ENCODE peak calls at places on chromosomes 2 and 18, in seven cellular contexts. K is stimulated activated CD4-positive, alpha-beta T cell treated with anti-CD3 and anti-CD28 coated beads, Interleukin-1b, Interleukin-23, amount 100 ng/mL, for 1 hour; D is mucosa of gallbladder; C is EL; B is uterus; E is fibroblast of pulmonary artery; L is stimulated activated CD8-positive, alpha-beta memory T cell treated with anti-CD3 and anti-CD28 coated beads, Interleukin-15, amount 100 ng/mL, for 24 hours. Z is an unnamed sample.

GRCh38 chr2:173145454-173145853 is 69.8 kb downstream of the MAP3K20 start:
- DNase-seq in K (no peak), D (no peak), C (no peak), B (no peak), E (no peak), L (no peak), Z (no peak)

GRCh38 chr18:34592961-34593382 is 117.1 kb upstream of the DTNA start:
- DNase-seq in K (no peak), D (peak; percentile 33), C (peak; percentile 27), B (peak; percentile 33), E (peak; percentile 65), L (no peak), Z (no peak)

GRCh38 chr2:108586631-108587030 is 52.4 kb downstream of the LIMS1 start:
- DNase-seq in K (no peak), D (no peak), C (no peak), B (peak; percentile 34), E (no peak), L (no peak), Z (no peak)

GRCh38 chr2:119485336-119486110 is 38.8 kb downstream of the SCTR start:
- DNase-seq in K (no peak), D (no peak), C (no peak), B (no peak), E (no peak), L (no peak), Z (no peak)

GRCh38 chr2:216936954-216937357 is 77.1 kb upstream of the TNP1 start:
- DNase-seq in K (no peak), D (peak; percentile 80), C (no peak), B (no peak), E (no peak), L (no peak), Z (peak; percentile 70)

GRCh38 chr2:229344151-229344551 is 73.1 kb upstream of the PID1 start:
- DNase-seq in K (no peak), D (no peak), C (peak; percentile 37), B (no peak), E (no peak), L (no peak), Z (no peak)

GRCh38 chr2:148362144-148362796 is 282.3 kb upstream of the EPC2 start:
- DNase-seq in K (no peak), D (no peak), C (no peak), B (no peak), E (no peak), L (no peak), Z (no peak)

GRCh38 chr18:59029663-59030421 is 109.8 kb upstream of the SEC11C start:
- DNase-seq in K (no peak), D (no peak), C (no peak), B (no peak), E (no peak), L (no peak), Z (no peak)

GRCh38 chr2:174593574-174594203 is 3.9 kb downstream of the WIPF1 start:
- DNase-seq in K (no peak), D (peak; percentile 52), C (peak; percentile 66), B (no peak), E (peak; percentile 79), L (no peak), Z (no peak)

GRCh38 chr2:175478369-175478768 is 296.9 kb upstream of the ATP5MC3 start:
- DNase-seq in K (no peak), D (no peak), C (peak; percentile 2), B (no peak), E (no peak), L (no peak), Z (no peak)

GRCh38 chr2:29281585-29281984 is 166.4 kb downstream of the CLIP4 start:
- DNase-seq in K (no peak), D (peak; percentile 28), C (peak; percentile 72), B (peak; percentile 37), E (peak; percentile 63), L (no peak), Z (no peak)

GRCh38 chr2:11658208-11658607 is 11.8 kb downstream of the NTSR2 start:
- DNase-seq in K (no peak), D (no peak), C (no peak), B (no peak), E (no peak), L (no peak), Z (no peak)

GRCh38 chr2:225295102-225295501 is 104.4 kb upstream of the NYAP2 start:
- DNase-seq in K (no peak), D (no peak), C (no peak), B (no peak), E (no peak), L (no peak), Z (no peak)

GRCh38 chr2:232477751-232478510 is 9.7 kb downstream of the ECEL1 start:
- DNase-seq in K (no peak), D (no peak), C (no peak), B (no peak), E (no peak), L (no peak), Z (peak; percentile 64)

GRCh38 chr2:161414385-161415040 is 1.6 kb upstream of the TBR1 start:
- DNase-seq in K (no peak), D (no peak), C (peak; percentile 66), B (no peak), E (no peak), L (no peak), Z (no peak)

GRCh38 chr2:1621041-1621440 is 123.3 kb downstream of the PXDN start:
- DNase-seq in K (no peak), D (no peak), C (no peak), B (no peak), E (no peak), L (no peak), Z (no peak)

GRCh38 chr2:215657844-215658243 is 222.0 kb upstream of the FN1 start:
- DNase-seq in K (no peak), D (no peak), C (peak; percentile 95), B (no peak), E (peak; percentile 92), L (no peak), Z (no peak)

GRCh38 chr2:112688086-112688880 is 32.5 kb upstream of the NT5DC4 start:
- DNase-seq in K (no peak), D (no peak), C (peak; percentile 44), B (no peak), E (no peak), L (no peak), Z (peak; percentile 34)

GRCh38 chr2:109304731-109305470 is 175.9 kb downstream of the SH3RF3 start:
- DNase-seq in K (no peak), D (no peak), C (no peak), B (no peak), E (no peak), L (no peak), Z (no peak)

GRCh38 chr2:216596234-216596985 is 36.8 kb upstream of the IGFBP2 start:
- DNase-seq in K (no peak), D (peak; percentile 20), C (peak; percentile 90), B (no peak), E (peak; percentile 79), L (no peak), Z (no peak)

GRCh38 chr18:11310476-11311086 is 161.2 kb upstream of the PIEZO2 start:
- DNase-seq in K (no peak), D (peak; percentile 34), C (peak; percentile 60), B (no peak), E (peak; percentile 57), L (no peak), Z (no peak)

GRCh38 chr2:10762651-10763460 is 41.4 kb downstream of the ATP6V1C2 start:
- DNase-seq in K (no peak), D (peak; percentile 18), C (peak; percentile 38), B (no peak), E (peak; percentile 74), L (no peak), Z (no peak)